ENCODE peak calls at places on chromosome 15, in seven cellular contexts. One of them, this sample, is unnamed.

GRCh38 chr15:65827065-65827464 is 35.0 kb upstream of the DENND4A start:
- DNase-seq in HepG2: no peak
- DNase-seq in K562: no peak
- DNase-seq in A549: no peak
- DNase-seq in HCT116: no peak
- DNase-seq in SK-N-SH: no peak
- DNase-seq in GM23338: peak; percentile 63
- DNase-seq in this sample: peak; percentile 46

GRCh38 chr15:91863621-91864255 is 10.2 kb downstream of the SLCO3A1 start:
- DNase-seq in HCT116: no peak
- DNase-seq in GM23338: no peak
- DNase-seq in SK-N-SH: no peak
- DNase-seq in A549: no peak
- DNase-seq in HepG2: no peak
- DNase-seq in K562: no peak
- DNase-seq in this sample: no peak

GRCh38 chr15:101625169-101625568 is 27.0 kb downstream of the TM2D3 start:
- DNase-seq in HepG2: no peak
- DNase-seq in K562: no peak
- DNase-seq in SK-N-SH: no peak
- DNase-seq in A549: no peak
- DNase-seq in GM23338: no peak
- DNase-seq in HCT116: no peak
- DNase-seq in this sample: no peak

GRCh38 chr15:74913041-74913440 is 6.4 kb upstream of the FAM219B start:
- DNase-seq in GM23338: no peak
- DNase-seq in HCT116: no peak
- DNase-seq in SK-N-SH: no peak
- DNase-seq in K562: no peak
- DNase-seq in HepG2: no peak
- DNase-seq in A549: no peak
- DNase-seq in this sample: no peak

GRCh38 chr15:94253742-94254141 is 22.4 kb downstream of the MCTP2 start:
- DNase-seq in GM23338: no peak
- DNase-seq in HCT116: no peak
- DNase-seq in K562: no peak
- DNase-seq in SK-N-SH: no peak
- DNase-seq in HepG2: no peak
- DNase-seq in A549: no peak
- DNase-seq in this sample: no peak

GRCh38 chr15:76206325-76206976 is 104.8 kb downstream of the ETFA start:
- DNase-seq in HCT116: no peak
- DNase-seq in HepG2: no peak
- DNase-seq in A549: no peak
- DNase-seq in SK-N-SH: peak; percentile 88
- DNase-seq in K562: no peak
- DNase-seq in GM23338: no peak
- DNase-seq in this sample: no peak

GRCh38 chr15:85625431-85625830 is 169.3 kb downstream of the KLHL25 start:
- DNase-seq in GM23338: no peak
- DNase-seq in A549: no peak
- DNase-seq in HCT116: no peak
- DNase-seq in SK-N-SH: no peak
- DNase-seq in HepG2: no peak
- DNase-seq in K562: no peak
- DNase-seq in this sample: no peak

GRCh38 chr15:79629687-79630086 is 197.6 kb downstream of the MINAR1 start:
- DNase-seq in K562: no peak
- DNase-seq in A549: no peak
- DNase-seq in GM23338: no peak
- DNase-seq in HepG2: no peak
- DNase-seq in HCT116: no peak
- DNase-seq in SK-N-SH: no peak
- DNase-seq in this sample: no peak

GRCh38 chr15:65945616-65946015 is 76.3 kb downstream of the RAB11A start:
- DNase-seq in A549: no peak
- DNase-seq in SK-N-SH: no peak
- DNase-seq in HepG2: no peak
- DNase-seq in HCT116: no peak
- DNase-seq in GM23338: peak; percentile 62
- DNase-seq in K562: peak; percentile 39
- DNase-seq in this sample: no peak

GRCh38 chr15:59892995-59893394 is 111.1 kb upstream of the FOXB1 start:
- DNase-seq in K562: no peak
- DNase-seq in GM23338: peak; percentile 71
- DNase-seq in SK-N-SH: no peak
- DNase-seq in A549: no peak
- DNase-seq in HepG2: no peak
- DNase-seq in HCT116: no peak
- DNase-seq in this sample: no peak

GRCh38 chr15:80183886-80184285 is 31.1 kb downstream of the FAH start:
- DNase-seq in A549: no peak
- DNase-seq in K562: no peak
- DNase-seq in HCT116: no peak
- DNase-seq in GM23338: peak; percentile 38
- DNase-seq in HepG2: no peak
- DNase-seq in SK-N-SH: peak; percentile 35
- DNase-seq in this sample: no peak

GRCh38 chr15:65209701-65210643 is 1.3 kb downstream of the CILP start:
- DNase-seq in HCT116: no peak
- DNase-seq in HepG2: no peak
- DNase-seq in A549: no peak
- DNase-seq in SK-N-SH: no peak
- DNase-seq in K562: no peak
- DNase-seq in GM23338: no peak
- DNase-seq in this sample: no peak

GRCh38 chr15:65767264-65767595 is 24.9 kb downstream of the DENND4A start:
- DNase-seq in A549: no peak
- DNase-seq in K562: no peak
- DNase-seq in GM23338: no peak
- DNase-seq in SK-N-SH: no peak
- DNase-seq in HCT116: no peak
- DNase-seq in HepG2: no peak
- DNase-seq in this sample: no peak

GRCh38 chr15:78808550-78808949 is 2.7 kb downstream of the ADAMTS7 start:
- DNase-seq in HCT116: peak; percentile 34
- DNase-seq in HepG2: peak; percentile 39
- DNase-seq in K562: peak; percentile 55
- DNase-seq in GM23338: peak; percentile 79
- DNase-seq in A549: peak; percentile 71
- DNase-seq in SK-N-SH: peak; percentile 60
- DNase-seq in this sample: no peak

GRCh38 chr15:40511472-40512133 is 40.8 kb downstream of the CHST14 start:
- DNase-seq in GM23338: peak; percentile 87
- DNase-seq in HepG2: peak; percentile 62
- DNase-seq in K562: peak; percentile 93
- DNase-seq in SK-N-SH: peak; percentile 82
- DNase-seq in HCT116: no peak
- DNase-seq in A549: peak; percentile 53
- DNase-seq in this sample: peak; percentile 30

GRCh38 chr15:78685157-78685830 is 44.3 kb upstream of the CHRNB4 start:
- DNase-seq in SK-N-SH: peak; percentile 32
- DNase-seq in HCT116: no peak
- DNase-seq in HepG2: no peak
- DNase-seq in GM23338: peak; percentile 40
- DNase-seq in A549: no peak
- DNase-seq in K562: no peak
- DNase-seq in this sample: no peak

GRCh38 chr15:74312445-74313007 is 54.9 kb downstream of the CYP11A1 start:
- DNase-seq in GM23338: no peak
- DNase-seq in K562: peak; percentile 45
- DNase-seq in A549: no peak
- DNase-seq in HCT116: no peak
- DNase-seq in HepG2: no peak
- DNase-seq in SK-N-SH: peak; percentile 79
- DNase-seq in this sample: no peak

GRCh38 chr15:51758645-51759044 is 7.2 kb downstream of the TMOD2 start:
- DNase-seq in HepG2: no peak
- DNase-seq in GM23338: no peak
- DNase-seq in A549: no peak
- DNase-seq in SK-N-SH: peak; percentile 70
- DNase-seq in K562: no peak
- DNase-seq in HCT116: no peak
- DNase-seq in this sample: no peak

GRCh38 chr15:40549894-40550293 is 14.9 kb downstream of the CCDC32 start:
- DNase-seq in HCT116: no peak
- DNase-seq in GM23338: no peak
- DNase-seq in A549: no peak
- DNase-seq in K562: no peak
- DNase-seq in HepG2: no peak
- DNase-seq in SK-N-SH: no peak
- DNase-seq in this sample: no peak

GRCh38 chr15:25342629-25343028 is 96.2 kb downstream of the UBE3A start:
- DNase-seq in HCT116: no peak
- DNase-seq in A549: no peak
- DNase-seq in GM23338: peak; percentile 11
- DNase-seq in K562: no peak
- DNase-seq in SK-N-SH: no peak
- DNase-seq in HepG2: no peak
- DNase-seq in this sample: no peak

GRCh38 chr15:101065570-101066221 is 146.5 kb downstream of the LRRK1 start:
- DNase-seq in SK-N-SH: no peak
- DNase-seq in HCT116: no peak
- DNase-seq in GM23338: no peak
- DNase-seq in K562: no peak
- DNase-seq in A549: no peak
- DNase-seq in HepG2: no peak
- DNase-seq in this sample: no peak

GRCh38 chr15:80876034-80876433 is 96.9 kb downstream of the CEMIP start:
- DNase-seq in SK-N-SH: no peak
- DNase-seq in K562: no peak
- DNase-seq in HepG2: no peak
- DNase-seq in HCT116: no peak
- DNase-seq in A549: no peak
- DNase-seq in GM23338: no peak
- DNase-seq in this sample: no peak

GRCh38 chr15:100711479-100712130 is 109.2 kb downstream of the ASB7 start:
- DNase-seq in K562: no peak
- DNase-seq in A549: no peak
- DNase-seq in SK-N-SH: no peak
- DNase-seq in GM23338: no peak
- DNase-seq in HCT116: no peak
- DNase-seq in HepG2: no peak
- DNase-seq in this sample: no peak

GRCh38 chr15:30927148-30927761 is 23.5 kb downstream of the FAN1 start:
- DNase-seq in HepG2: no peak
- DNase-seq in A549: no peak
- DNase-seq in K562: no peak
- DNase-seq in SK-N-SH: no peak
- DNase-seq in HCT116: no peak
- DNase-seq in GM23338: no peak
- DNase-seq in this sample: no peak

GRCh38 chr15:40239671-40240618 is 1.1 kb downstream of the PAK6 start:
- DNase-seq in HepG2: no peak
- DNase-seq in SK-N-SH: no peak
- DNase-seq in K562: no peak
- DNase-seq in HCT116: no peak
- DNase-seq in GM23338: peak; percentile 40
- DNase-seq in A549: no peak
- DNase-seq in this sample: no peak

GRCh38 chr15:69648215-69648614 is 195.6 kb downstream of the RPLP1 start:
- DNase-seq in A549: no peak
- DNase-seq in K562: no peak
- DNase-seq in SK-N-SH: peak; percentile 73
- DNase-seq in HCT116: no peak
- DNase-seq in GM23338: peak; percentile 56
- DNase-seq in HepG2: no peak
- DNase-seq in this sample: no peak

GRCh38 chr15:58457466-58457965 is 25.7 kb downstream of the LIPC start:
- DNase-seq in SK-N-SH: no peak
- DNase-seq in HepG2: no peak
- DNase-seq in A549: no peak
- DNase-seq in GM23338: no peak
- DNase-seq in HCT116: no peak
- DNase-seq in K562: peak; percentile 37
- DNase-seq in this sample: no peak
- TF ChIP-seq REST in SK-N-SH: no peak
- TF ChIP-seq REST in HepG2: no peak
- TF ChIP-seq REST in A549: no peak
- TF ChIP-seq REST in GM23338: no peak
- TF ChIP-seq REST in HCT116: no peak
- TF ChIP-seq REST in K562: no peak
- TF ChIP-seq REST in this sample: no peak

GRCh38 chr15:45378913-45379262 is 544 bp upstream of the GATM start:
- DNase-seq in K562: no peak
- DNase-seq in A549: no peak
- DNase-seq in SK-N-SH: no peak
- DNase-seq in GM23338: peak; percentile 27
- DNase-seq in HepG2: no peak
- DNase-seq in HCT116: no peak
- DNase-seq in this sample: no peak
- TF ChIP-seq REST in K562: no peak
- TF ChIP-seq REST in A549: no peak
- TF ChIP-seq REST in SK-N-SH: no peak
- TF ChIP-seq REST in GM23338: no peak
- TF ChIP-seq REST in HepG2: no peak
- TF ChIP-seq REST in HCT116: no peak
- TF ChIP-seq REST in this sample: no peak

GRCh38 chr15:32637704-32638103 is 3.8 kb upstream of the SCG5 start:
- DNase-seq in HepG2: no peak
- DNase-seq in A549: no peak
- DNase-seq in SK-N-SH: no peak
- DNase-seq in K562: no peak
- DNase-seq in GM23338: no peak
- DNase-seq in HCT116: no peak
- DNase-seq in this sample: no peak

GRCh38 chr15:32636908-32637567 is 4.5 kb upstream of the SCG5 start:
- DNase-seq in K562: no peak
- DNase-seq in GM23338: no peak
- DNase-seq in HCT116: no peak
- DNase-seq in SK-N-SH: no peak
- DNase-seq in A549: no peak
- DNase-seq in HepG2: no peak
- DNase-seq in this sample: no peak

GRCh38 chr15:32642667-32643425 is 1.3 kb downstream of the SCG5 start:
- DNase-seq in K562: no peak
- DNase-seq in HCT116: no peak
- DNase-seq in A549: no peak
- DNase-seq in GM23338: peak; percentile 17
- DNase-seq in HepG2: no peak
- DNase-seq in SK-N-SH: no peak
- DNase-seq in this sample: no peak

GRCh38 chr15:32643907-32644445 is 2.5 kb downstream of the SCG5 start:
- DNase-seq in HCT116: no peak
- DNase-seq in GM23338: no peak
- DNase-seq in SK-N-SH: no peak
- DNase-seq in HepG2: no peak
- DNase-seq in A549: no peak
- DNase-seq in K562: no peak
- DNase-seq in this sample: no peak

GRCh38 chr15:32641517-32642059 is at the start of gene SCG5:
- DNase-seq in SK-N-SH: peak; percentile 67
- DNase-seq in A549: no peak
- DNase-seq in K562: peak; percentile 68
- DNase-seq in GM23338: peak; percentile 96
- DNase-seq in HepG2: no peak
- DNase-seq in HCT116: no peak
- DNase-seq in this sample: no peak
- TF ChIP-seq REST in SK-N-SH: no peak
- TF ChIP-seq REST in A549: no peak
- TF ChIP-seq REST in K562: no peak
- TF ChIP-seq REST in GM23338: no peak
- TF ChIP-seq REST in HepG2: no peak
- TF ChIP-seq REST in HCT116: no peak
- TF ChIP-seq REST in this sample: no peak

GRCh38 chr15:88627463-88627862 is 6.3 kb downstream of the AEN start:
- DNase-seq in K562: no peak
- DNase-seq in SK-N-SH: no peak
- DNase-seq in GM23338: no peak
- DNase-seq in HCT116: no peak
- DNase-seq in A549: no peak
- DNase-seq in HepG2: no peak
- DNase-seq in this sample: no peak
- TF ChIP-seq REST in K562: no peak
- TF ChIP-seq REST in SK-N-SH: no peak
- TF ChIP-seq REST in GM23338: no peak
- TF ChIP-seq REST in HCT116: no peak
- TF ChIP-seq REST in A549: no peak
- TF ChIP-seq REST in HepG2: no peak
- TF ChIP-seq REST in this sample: no peak

This sample was measured in HL-60.